ENCODE peak calls at places on chromosomes 12 and 14, in seven cellular contexts. N is ovary; X is GM13976; A is stimulated activated CD4-positive, alpha-beta T cell treated with anti-CD3 and anti-CD28 coated beads, Interleukin-2, amount 100 ng/mL, for 48 hours; W is IMR-90; Q is AG10803; Y is MV-4-11. P is an unnamed sample.

GRCh38 chr14:105075364-105076295 is 10.4 kb upstream of the GPR132 start:
- DNase-seq in N (peak), X (peak), A (no peak), W (peak), Q (no peak), Y (peak), P (no peak)

GRCh38 chr14:72061718-72062117 is 129.5 kb downstream of the RGS6 start:
- DNase-seq in N (no peak), X (no peak), A (no peak), W (no peak), Q (no peak), Y (no peak), P (no peak)

GRCh38 chr12:3085341-3086125 is 8.4 kb downstream of the TSPAN9 start:
- DNase-seq in N (no peak), X (no peak), A (no peak), W (no peak), Q (no peak), Y (no peak), P (no peak)

GRCh38 chr12:59698599-59698998 is 102.8 kb downstream of the SLC16A7 start:
- DNase-seq in N (no peak), X (no peak), A (no peak), W (peak), Q (peak), Y (peak), P (no peak)

GRCh38 chr12:132436791-132437251 is 53.1 kb upstream of the FBRSL1 start:
- DNase-seq in N (no peak), X (no peak), A (no peak), W (no peak), Q (no peak), Y (no peak), P (no peak)

GRCh38 chr12:120155072-120155471 is 38.5 kb upstream of the RAB35 start:
- DNase-seq in N (no peak), X (no peak), A (no peak), W (no peak), Q (no peak), Y (no peak), P (no peak)

GRCh38 chr14:57486767-57487379 is 6.8 kb downstream of the CCDC198 start:
- DNase-seq in N (no peak), X (no peak), A (no peak), W (peak), Q (peak), Y (peak), P (no peak)

GRCh38 chr12:77686760-77687159 is 143.9 kb upstream of the NAV3 start:
- DNase-seq in N (no peak), X (no peak), A (no peak), W (peak), Q (peak), Y (no peak), P (no peak)

GRCh38 chr12:112584266-112584722 is 165.5 kb downstream of the PTPN11 start:
- DNase-seq in N (no peak), X (no peak), A (no peak), W (no peak), Q (no peak), Y (no peak), P (no peak)

GRCh38 chr12:62813031-62813829 is 121.7 kb downstream of the PPM1H start:
- DNase-seq in N (peak), X (peak), A (peak), W (peak), Q (peak), Y (peak), P (peak)

GRCh38 chr12:132099739-132100138 is 44.4 kb downstream of the DDX51 start:
- DNase-seq in N (no peak), X (no peak), A (no peak), W (no peak), Q (no peak), Y (no peak), P (no peak)

GRCh38 chr12:68964013-68964412 is 31.0 kb upstream of the CPM start:
- DNase-seq in N (no peak), X (no peak), A (no peak), W (no peak), Q (no peak), Y (no peak), P (no peak)

GRCh38 chr12:16325426-16325825 is 22.0 kb upstream of the MGST1 start:
- DNase-seq in N (no peak), X (no peak), A (no peak), W (no peak), Q (no peak), Y (no peak), P (no peak)

GRCh38 chr14:65631040-65631439 is 218.5 kb downstream of the FUT8 start:
- DNase-seq in N (no peak), X (no peak), A (no peak), W (no peak), Q (no peak), Y (no peak), P (no peak)

GRCh38 chr12:106774808-106775524 is 484 bp downstream of the RIC8B start:
- DNase-seq in N (no peak), X (peak), A (no peak), W (no peak), Q (no peak), Y (no peak), P (no peak)

GRCh38 chr12:46559311-46559710 is 186.7 kb upstream of the SLC38A2 start:
- DNase-seq in N (no peak), X (no peak), A (no peak), W (no peak), Q (peak), Y (no peak), P (no peak)

GRCh38 chr14:22887990-22888378 is 5.0 kb downstream of the REM2 start:
- DNase-seq in N (no peak), X (peak), A (no peak), W (no peak), Q (no peak), Y (no peak), P (peak)

GRCh38 chr12:109726106-109726497 is 12.5 kb downstream of the FAM222A start:
- DNase-seq in N (no peak), X (no peak), A (no peak), W (no peak), Q (no peak), Y (no peak), P (no peak)

GRCh38 chr14:71011479-71011878 is 104.2 kb downstream of the PCNX1 start:
- DNase-seq in N (no peak), X (no peak), A (no peak), W (no peak), Q (no peak), Y (no peak), P (no peak)

GRCh38 chr12:11958216-11959091 is 112.3 kb upstream of the BCL2L14 start:
- DNase-seq in N (no peak), X (peak), A (peak), W (peak), Q (peak), Y (peak), P (no peak)

GRCh38 chr14:93156693-93157369 is 27.9 kb downstream of the MOAP1 start:
- DNase-seq in N (no peak), X (peak), A (no peak), W (no peak), Q (no peak), Y (no peak), P (no peak)

GRCh38 chr12:110256780-110257431 is 24.1 kb upstream of the ATP2A2 start:
- DNase-seq in N (peak), X (no peak), A (no peak), W (no peak), Q (no peak), Y (peak), P (peak)

GRCh38 chr12:114935658-114936057 is 251.7 kb upstream of the TBX3 start:
- DNase-seq in N (no peak), X (no peak), A (no peak), W (no peak), Q (no peak), Y (peak), P (no peak)

GRCh38 chr12:20374775-20375174 is 6.4 kb downstream of the PDE3A start:
- DNase-seq in N (no peak), X (no peak), A (no peak), W (no peak), Q (no peak), Y (no peak), P (no peak)

GRCh38 chr12:87687362-87687761 is 341.8 kb downstream of the C12orf50 start:
- DNase-seq in N (peak), X (no peak), A (no peak), W (peak), Q (peak), Y (no peak), P (no peak)

GRCh38 chr12:66964629-66965028 is 285.8 kb upstream of the GRIP1 start:
- DNase-seq in N (no peak), X (no peak), A (peak), W (no peak), Q (peak), Y (peak), P (no peak)

GRCh38 chr12:46370792-46371717 is 1.5 kb downstream of the SLC38A2 start:
- DNase-seq in N (peak), X (peak), A (peak), W (peak), Q (peak), Y (peak), P (peak)

GRCh38 chr12:29552324-29552927 is 54.9 kb upstream of the OVCH1 start:
- DNase-seq in N (peak), X (peak), A (peak), W (peak), Q (peak), Y (peak), P (peak)

GRCh38 chr12:31897791-31898503 is 61.3 kb upstream of the RESF1 start:
- DNase-seq in N (no peak), X (no peak), A (no peak), W (no peak), Q (no peak), Y (peak), P (no peak)

P was measured in tibial artery.